ENCODE peak calls at places on chromosome 12, in six cellular contexts. X is lower lobe of right lung, A is HCT116, G is spleen, R is H1, V is left ventricle myocardium inferior. I is an unnamed sample.
A peak's percentile ranks its signal among the peaks of the same experiment; 100 is the strongest.

GRCh38 chr12:8018666-8019581 is 13.6 kb upstream of the FOXJ2 start:
- DNase-seq in X (no peak), A (peak; percentile 50), G (no peak), R (peak; percentile 87), V (no peak), I (no peak)

GRCh38 chr12:52924764-52925716 is 20.2 kb upstream of the KRT8 start:
- DNase-seq in X (no peak), A (peak; percentile 90), G (no peak), R (no peak), V (no peak), I (no peak)

GRCh38 chr12:1518763-1519516 is 75.4 kb downstream of the FBXL14 start:
- DNase-seq in X (no peak), A (peak; percentile 32), G (no peak), R (no peak), V (no peak), I (no peak)

GRCh38 chr12:51926718-51927117 is 19.4 kb downstream of the ACVRL1 start:
- DNase-seq in X (no peak), A (peak; percentile 48), G (no peak), R (no peak), V (no peak), I (no peak)

GRCh38 chr12:52952082-52952801 is 3.3 kb downstream of the KRT18 start:
- DNase-seq in X (peak; percentile 77), A (no peak), G (no peak), R (no peak), V (no peak), I (no peak)

GRCh38 chr12:49130151-49131050 is 794 bp downstream of the TUBA1B start:
- DNase-seq in X (peak; percentile 97), A (peak; percentile 78), G (peak; percentile 98), R (peak; percentile 94), V (peak; percentile 94), I (peak; percentile 65)

GRCh38 chr12:116366456-116366776 is 88.9 kb upstream of the MED13L start:
- DNase-seq in X (peak; percentile 63), A (no peak), G (no peak), R (no peak), V (no peak), I (no peak)

GRCh38 chr12:57147641-57147944 is 174 bp upstream of the LRP1-AS start:
- DNase-seq in X (no peak), A (no peak), G (no peak), R (no peak), V (no peak), I (no peak)

GRCh38 chr12:100576311-100577036 is 3.0 kb downstream of the GAS2L3 start:
- DNase-seq in X (no peak), A (peak; percentile 33), G (no peak), R (no peak), V (no peak), I (no peak)

GRCh38 chr12:111532741-111533140 is 66.4 kb downstream of the ATXN2 start:
- DNase-seq in X (no peak), A (no peak), G (no peak), R (no peak), V (no peak), I (no peak)

GRCh38 chr12:91272456-91273063 is 89.9 kb upstream of the DCN start:
- DNase-seq in X (peak; percentile 53), A (no peak), G (no peak), R (peak; percentile 49), V (peak; percentile 81), I (no peak)

GRCh38 chr12:91105807-91106206 is 5.5 kb downstream of the LUM start:
- DNase-seq in X (no peak), A (no peak), G (no peak), R (no peak), V (no peak), I (no peak)

GRCh38 chr12:62192486-62193250 is 67.5 kb upstream of the USP15 start:
- DNase-seq in X (peak; percentile 54), A (peak; percentile 48), G (peak; percentile 80), R (no peak), V (peak; percentile 15), I (no peak)

GRCh38 chr12:53992377-53992776 is 7.4 kb downstream of the HOXC10 start:
- DNase-seq in X (no peak), A (no peak), G (no peak), R (no peak), V (no peak), I (no peak)

GRCh38 chr12:64252708-64253107 is 30.6 kb upstream of the KICS2 start:
- DNase-seq in X (no peak), A (no peak), G (no peak), R (no peak), V (no peak), I (no peak)
- TF ChIP-seq CTCF in X (no peak), A (no peak), G (no peak), R (no peak), V (no peak), I (no peak)

GRCh38 chr12:110280784-110281548 is at the start of gene ATP2A2:
- DNase-seq in X (peak; percentile 94), A (peak; percentile 63), G (peak; percentile 97), R (peak; percentile 82), V (peak; percentile 90), I (peak; percentile 54)
- H3K4me1 ChIP-seq in X (peaks cover 45% of the 10 kb centered on the region), A (peaks cover 25% of the 10 kb centered on the region), G (peaks cover 51% of the 10 kb centered on the region), R (peaks cover 5% of the 10 kb centered on the region), V (peaks cover 83% of the 10 kb centered on the region), I (peaks cover 27% of the 10 kb centered on the region)

GRCh38 chr12:45816652-45817051 is 87.1 kb downstream of the ARID2 start:
- DNase-seq in X (no peak), A (no peak), G (no peak), R (no peak), V (no peak), I (no peak)
- H3K4me3 ChIP-seq in X (no peak overlapping the region), A (no peak overlapping the region), G (no peak overlapping the region), R (no peak overlapping the region), V (no peak overlapping the region), I (no peak overlapping the region)

GRCh38 chr12:89846473-89846872 is 137.8 kb upstream of the ATP2B1 start:
- DNase-seq in X (no peak), A (no peak), G (no peak), R (no peak), V (no peak), I (no peak)

GRCh38 chr12:89844539-89844938 is 135.9 kb upstream of the ATP2B1 start:
- DNase-seq in X (no peak), A (no peak), G (no peak), R (no peak), V (no peak), I (no peak)

GRCh38 chr12:89845356-89845755 is 136.7 kb upstream of the ATP2B1 start:
- DNase-seq in X (no peak), A (no peak), G (no peak), R (no peak), V (no peak), I (no peak)

DNA sequence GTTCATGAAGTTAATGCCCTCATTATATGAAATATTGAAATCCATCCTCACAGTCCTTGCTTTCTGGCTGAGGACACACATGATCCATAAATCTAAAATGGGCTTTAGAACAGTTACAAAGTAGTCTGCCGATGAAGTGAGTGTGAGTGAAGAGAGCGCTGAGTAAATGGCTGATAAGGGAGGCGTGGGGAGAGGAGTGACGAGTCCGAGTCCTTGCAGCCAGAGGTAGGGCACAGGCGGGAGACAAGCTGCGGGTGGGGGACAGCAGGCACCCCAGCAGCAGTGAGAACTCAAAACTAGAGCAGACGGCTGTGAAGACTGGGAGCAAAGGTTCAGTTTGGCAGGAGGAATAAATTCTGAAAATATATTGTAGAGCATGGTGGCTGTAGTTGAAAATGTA is 140.1 kb upstream of the ATP2B1 start:
- DNase-seq in X (no peak), A (no peak), G (no peak), R (no peak), V (peak; percentile 20), I (no peak)
- TF ChIP-seq CTCF in X (no peak), A (no peak), G (no peak), R (no peak), V (no peak), I (no peak)

GRCh38 chr12:14403293-14403692 is 37.8 kb downstream of the ATF7IP start:
- DNase-seq in X (no peak), A (no peak), G (no peak), R (no peak), V (no peak), I (no peak)
- H3K4me1 ChIP-seq in X (peaks cover 21% of the 10 kb centered on the region), A (peaks cover 31% of the 10 kb centered on the region), G (peaks cover 82% of the 10 kb centered on the region), R (peaks cover 6% of the 10 kb centered on the region), V (peaks cover 53% of the 10 kb centered on the region), I (peaks cover 50% of the 10 kb centered on the region)

GRCh38 chr12:106581543-106582263 is 1.1 kb upstream of the RFX4 start:
- DNase-seq in X (peak; percentile 46), A (no peak), G (no peak), R (peak; percentile 84), V (no peak), I (no peak)

GRCh38 chr12:106583578-106584103 is 837 bp downstream of the RFX4 start:
- DNase-seq in X (peak; percentile 46), A (no peak), G (no peak), R (peak; percentile 86), V (no peak), I (no peak)

GRCh38 chr12:106582661-106583577 is at the start of gene RFX4:
- DNase-seq in X (no peak), A (no peak), G (no peak), R (peak; percentile 77), V (no peak), I (no peak)

GRCh38 chr12:106582264-106582591 is 576 bp upstream of the RFX4 start:
- DNase-seq in X (no peak), A (no peak), G (no peak), R (peak; percentile 69), V (no peak), I (no peak)

GRCh38 chr12:106580671-106581508 is 1.9 kb upstream of the RFX4 start:
- DNase-seq in X (no peak), A (no peak), G (no peak), R (peak; percentile 55), V (no peak), I (no peak)
- H3K4me3 ChIP-seq in X (peak overlapping the region; percentile 17), A (no peak overlapping the region), G (no peak overlapping the region), R (peak overlapping the region; percentile 72), V (peak overlapping the region; percentile 61), I (no peak overlapping the region)

GRCh38 chr12:79121486-79121885 is 256.9 kb downstream of the SYT1 start:
- DNase-seq in X (no peak), A (peak; percentile 4), G (no peak), R (no peak), V (no peak), I (no peak)
- TF ChIP-seq CTCF in X (no peak), A (no peak), G (no peak), R (peak; percentile 55), V (peak; percentile 16), I (no peak)

GRCh38 chr12:50600364-50600763 is 95.6 kb downstream of the DIP2B start:
- DNase-seq in X (no peak), A (no peak), G (no peak), R (no peak), V (no peak), I (no peak)

GRCh38 chr12:50609292-50609874 is 104.6 kb downstream of the DIP2B start:
- DNase-seq in X (no peak), A (no peak), G (no peak), R (no peak), V (no peak), I (no peak)

GRCh38 chr12:50606675-50607379 is 102.0 kb downstream of the DIP2B start:
- DNase-seq in X (no peak), A (no peak), G (no peak), R (no peak), V (no peak), I (no peak)

GRCh38 chr12:50603817-50604639 is 99.2 kb downstream of the DIP2B start:
- DNase-seq in X (no peak), A (no peak), G (no peak), R (no peak), V (no peak), I (no peak)

GRCh38 chr12:50604640-50604920 is 99.8 kb downstream of the DIP2B start:
- DNase-seq in X (no peak), A (no peak), G (no peak), R (no peak), V (no peak), I (no peak)
- H3K4me1 ChIP-seq in X (peaks cover 26% of the 10 kb centered on the region), A (peaks cover 2% of the 10 kb centered on the region), G (peaks cover 48% of the 10 kb centered on the region), R (no peaks in the 10 kb centered on the region), V (peaks cover 53% of the 10 kb centered on the region), I (no peaks in the 10 kb centered on the region)

I was measured in esophagus squamous epithelium.